ENCODE peak calls at places on chromosomes 4 and X, in eight cellular contexts. T, F, X, W, P, S, L and O are unnamed samples.

GRCh38 chr4:85910985-85911384 is 436.0 kb downstream of the ARHGAP24 start:
- DNase-seq in X (no peak), W (no peak), F (no peak), L (no peak), P (no peak), S (no peak), T (no peak), O (no peak)

GRCh38 chr4:89836031-89836777 is 757 bp downstream of the SNCA start:
- DNase-seq in W (peak), F (no peak), X (no peak), T (no peak), S (peak), P (no peak), L (no peak), O (no peak)

GRCh38 chr4:176011523-176011922 is 54.1 kb upstream of the WDR17 start:
- DNase-seq in T (no peak), X (no peak), L (no peak), S (no peak), F (no peak), W (no peak), P (no peak), O (no peak)

GRCh38 chrX:15600745-15601144 is at the start of gene ACE2:
- DNase-seq in L (no peak), S (no peak), P (no peak), F (no peak), W (no peak), T (no peak), X (no peak), O (no peak)

GRCh38 chr4:4419896-4420295 is 33.0 kb downstream of the NSG1 start:
- DNase-seq in X (no peak), L (no peak), W (no peak), T (no peak), P (no peak), S (no peak), F (no peak), O (no peak)

GRCh38 chr4:152831416-152831815 is 51.7 kb downstream of the ARFIP1 start:
- DNase-seq in W (no peak), S (no peak), T (no peak), F (no peak), L (no peak), P (no peak), X (no peak), O (no peak)

GRCh38 chrX:115966920-115967319 is 203.6 kb upstream of the AGTR2 start:
- DNase-seq in X (no peak), S (no peak), F (no peak), L (no peak), T (no peak), P (no peak), W (no peak), O (no peak)

GRCh38 chr4:149716728-149717127 is 98.9 kb downstream of the IQCM start:
- DNase-seq in P (no peak), F (no peak), X (no peak), W (no peak), S (no peak), T (no peak), L (no peak), O (no peak)

GRCh38 chr4:136818811-136819210 is 713.5 kb downstream of the PCDH18 start:
- DNase-seq in X (no peak), T (peak), L (no peak), W (no peak), S (no peak), F (no peak), P (no peak), O (no peak)

GRCh38 chr4:8719421-8719820 is 126.9 kb downstream of the CPZ start:
- DNase-seq in F (no peak), X (no peak), T (no peak), L (no peak), S (no peak), W (no peak), P (no peak), O (no peak)

GRCh38 chr4:48400416-48400815 is 59.1 kb downstream of the SLAIN2 start:
- DNase-seq in P (no peak), X (no peak), W (no peak), L (no peak), T (no peak), S (no peak), F (no peak), O (no peak)

GRCh38 chr4:70877539-70877938 is 24.6 kb upstream of the MOB1B start:
- DNase-seq in X (no peak), L (no peak), T (no peak), W (no peak), S (no peak), F (no peak), P (no peak), O (no peak)

GRCh38 chr4:48290146-48290772 is 20.6 kb upstream of the TEC start:
- DNase-seq in F (no peak), T (peak), X (no peak), L (peak), W (no peak), P (peak), S (peak), O (no peak)

GRCh38 chrX:153226344-153227190 is 47.5 kb downstream of the MAGEA1 start:
- DNase-seq in T (peak), L (peak), F (no peak), W (peak), X (no peak), P (no peak), S (peak), O (no peak)

GRCh38 chrX:153381684-153382532 is 19.2 kb downstream of the PNMA6E start:
- DNase-seq in L (peak), X (no peak), F (no peak), S (no peak), P (peak), T (peak), W (no peak), O (no peak)

GRCh38 chrX:115040417-115040816 is 23.0 kb upstream of the IL13RA2 start:
- DNase-seq in P (no peak), S (no peak), T (no peak), F (no peak), L (no peak), X (no peak), W (no peak), O (no peak)

GRCh38 chr4:164716901-164717300 is 37.0 kb upstream of the SMIM31 start:
- DNase-seq in T (no peak), F (no peak), P (no peak), X (no peak), W (no peak), L (peak), S (no peak), O (no peak)

GRCh38 chr4:110106946-110107325 is 91.5 kb downstream of the ELOVL6 start:
- DNase-seq in T (peak), W (no peak), X (no peak), P (no peak), S (no peak), L (peak), F (no peak), O (no peak)

GRCh38 chr4:4663028-4663427 is 121.2 kb upstream of the STX18 start:
- DNase-seq in L (no peak), F (no peak), W (no peak), T (peak), S (no peak), P (no peak), X (no peak), O (no peak)

GRCh38 chr4:156734965-156735895 is 236.4 kb downstream of the PDGFC start:
- DNase-seq in L (no peak), X (no peak), S (no peak), W (no peak), F (no peak), P (no peak), T (peak), O (no peak)

GRCh38 chrX:10634681-10635161 is 14.3 kb upstream of the MID1 start:
- DNase-seq in X (no peak), L (peak), W (no peak), T (peak), F (no peak), P (no peak), S (no peak), O (no peak)

GRCh38 chr4:124481123-124481522 is 231.4 kb downstream of the ANKRD50 start:
- DNase-seq in T (no peak), F (no peak), W (no peak), L (no peak), X (no peak), P (no peak), S (no peak), O (no peak)

GRCh38 chr4:41940834-41941233 is 5.6 kb downstream of the TMEM33 start:
- DNase-seq in F (no peak), P (no peak), L (no peak), T (no peak), W (no peak), S (no peak), X (no peak), O (no peak)

GRCh38 chr4:51943221-51943620 is 76.9 kb downstream of the LRRC66 start:
- DNase-seq in W (no peak), S (no peak), X (no peak), F (no peak), L (no peak), P (no peak), T (peak), O (no peak)

GRCh38 chrX:68827848-68828562 is 816 bp upstream of the EFNB1 start:
- DNase-seq in X (peak), F (peak), S (peak), W (peak), T (peak), P (peak), L (peak), O (peak)